ENCODE peak calls at places on chromosomes 13 and 19, in four cellular contexts. One of them, this sample, is unnamed.

GRCh38 chr13:80047406-80047805 is 293.5 kb downstream of the SPRY2 start:
- DNase-seq in aorta: no peak
- DNase-seq in GM13976: no peak
- DNase-seq in right atrium auricular region: no peak
- DNase-seq in this sample: no peak

GRCh38 chr13:42041017-42041683 is 7.3 kb upstream of the DGKH start:
- DNase-seq in aorta: peak; percentile 84
- DNase-seq in GM13976: peak; percentile 62
- DNase-seq in right atrium auricular region: no peak
- DNase-seq in this sample: peak; percentile 82

GRCh38 chr13:90830782-90831181 is 516.7 kb upstream of the MIR17HG start:
- DNase-seq in aorta: no peak
- DNase-seq in GM13976: no peak
- DNase-seq in right atrium auricular region: no peak
- DNase-seq in this sample: no peak

GRCh38 chr19:2332341-2333026 is 4.0 kb downstream of the SPPL2B start:
- DNase-seq in aorta: no peak
- DNase-seq in GM13976: peak; percentile 75
- DNase-seq in right atrium auricular region: no peak
- DNase-seq in this sample: peak; percentile 72

GRCh38 chr13:71879129-71879535 is 12.1 kb upstream of the DACH1 start:
- DNase-seq in aorta: no peak
- DNase-seq in GM13976: peak; percentile 29
- DNase-seq in right atrium auricular region: no peak
- DNase-seq in this sample: no peak

GRCh38 chr19:38361633-38362075 is 12.7 kb upstream of the PSMD8 start:
- DNase-seq in aorta: peak; percentile 89
- DNase-seq in GM13976: peak; percentile 88
- DNase-seq in right atrium auricular region: peak; percentile 65
- DNase-seq in this sample: peak; percentile 86

GRCh38 chr19:947707-948533 is 22.1 kb downstream of the ARID3A start:
- DNase-seq in aorta: no peak
- DNase-seq in GM13976: peak; percentile 94
- DNase-seq in right atrium auricular region: no peak
- DNase-seq in this sample: no peak

GRCh38 chr19:52601025-52601973 is 31.2 kb downstream of the ZNF701 start:
- DNase-seq in aorta: peak; percentile 99
- DNase-seq in GM13976: peak; percentile 94
- DNase-seq in right atrium auricular region: peak; percentile 95
- DNase-seq in this sample: peak; percentile 97

GRCh38 chr13:40992678-40993077 is 26.4 kb downstream of the ELF1 start:
- DNase-seq in aorta: no peak
- DNase-seq in GM13976: no peak
- DNase-seq in right atrium auricular region: no peak
- DNase-seq in this sample: no peak